ENCODE peak calls at places on chromosome 21, in five cellular contexts. One of them, this sample, is unnamed.
A peak's percentile ranks its signal among the peaks of the same experiment; 100 is the strongest.

GRCh38 chr21:38806153-38806941 is 618 bp downstream of the ETS2 start:
- DNase-seq in HT1080: no peak
- DNase-seq in activated naive CD8-positive, alpha-beta T cell treated with anti-CD3 and anti-CD28 coated beads for 36 hours: peak; percentile 56
- DNase-seq in left cardiac atrium: peak; percentile 57
- DNase-seq in DMS153: no peak
- DNase-seq in this sample: peak; percentile 47

GRCh38 chr21:45257673-45258341 is 29.9 kb downstream of the POFUT2 start:
- DNase-seq in activated naive CD8-positive, alpha-beta T cell treated with anti-CD3 and anti-CD28 coated beads for 36 hours: no peak
- DNase-seq in HT1080: no peak
- DNase-seq in DMS153: no peak
- DNase-seq in left cardiac atrium: no peak
- DNase-seq in this sample: no peak

GRCh38 chr21:17460094-17460493 is 52.7 kb upstream of the CXADR start:
- DNase-seq in activated naive CD8-positive, alpha-beta T cell treated with anti-CD3 and anti-CD28 coated beads for 36 hours: no peak
- DNase-seq in DMS153: no peak
- DNase-seq in left cardiac atrium: no peak
- DNase-seq in HT1080: no peak
- DNase-seq in this sample: no peak

GRCh38 chr21:21439761-21440160 is 441.6 kb downstream of the NCAM2 start:
- DNase-seq in HT1080: peak; percentile 2
- DNase-seq in left cardiac atrium: no peak
- DNase-seq in activated naive CD8-positive, alpha-beta T cell treated with anti-CD3 and anti-CD28 coated beads for 36 hours: no peak
- DNase-seq in DMS153: no peak
- DNase-seq in this sample: no peak

GRCh38 chr21:42027804-42028753 is 17.9 kb upstream of the ZBTB21 start:
- DNase-seq in left cardiac atrium: no peak
- DNase-seq in activated naive CD8-positive, alpha-beta T cell treated with anti-CD3 and anti-CD28 coated beads for 36 hours: no peak
- DNase-seq in HT1080: no peak
- DNase-seq in DMS153: no peak
- DNase-seq in this sample: no peak

GRCh38 chr21:31518580-31518979 is 140.9 kb upstream of the SOD1 start:
- DNase-seq in left cardiac atrium: no peak
- DNase-seq in activated naive CD8-positive, alpha-beta T cell treated with anti-CD3 and anti-CD28 coated beads for 36 hours: no peak
- DNase-seq in DMS153: no peak
- DNase-seq in HT1080: no peak
- DNase-seq in this sample: no peak

GRCh38 chr21:44253832-44254700 is 7.6 kb downstream of the DNMT3L start:
- DNase-seq in left cardiac atrium: no peak
- DNase-seq in activated naive CD8-positive, alpha-beta T cell treated with anti-CD3 and anti-CD28 coated beads for 36 hours: no peak
- DNase-seq in HT1080: no peak
- DNase-seq in DMS153: no peak
- DNase-seq in this sample: no peak

GRCh38 chr21:43467785-43468184 is 40.9 kb upstream of the SIK1 start:
- DNase-seq in DMS153: no peak
- DNase-seq in activated naive CD8-positive, alpha-beta T cell treated with anti-CD3 and anti-CD28 coated beads for 36 hours: no peak
- DNase-seq in HT1080: no peak
- DNase-seq in left cardiac atrium: no peak
- DNase-seq in this sample: no peak

GRCh38 chr21:36188081-36188681 is 31.6 kb downstream of the DOP1B start:
- DNase-seq in activated naive CD8-positive, alpha-beta T cell treated with anti-CD3 and anti-CD28 coated beads for 36 hours: no peak
- DNase-seq in DMS153: peak; percentile 85
- DNase-seq in left cardiac atrium: peak; percentile 30
- DNase-seq in HT1080: no peak
- DNase-seq in this sample: no peak

GRCh38 chr21:38474124-38474523 is 24.2 kb downstream of the ERG start:
- DNase-seq in activated naive CD8-positive, alpha-beta T cell treated with anti-CD3 and anti-CD28 coated beads for 36 hours: no peak
- DNase-seq in left cardiac atrium: no peak
- DNase-seq in DMS153: no peak
- DNase-seq in HT1080: no peak
- DNase-seq in this sample: no peak

GRCh38 chr21:31476551-31477120 is 132.6 kb upstream of the TIAM1 start:
- DNase-seq in DMS153: no peak
- DNase-seq in left cardiac atrium: no peak
- DNase-seq in activated naive CD8-positive, alpha-beta T cell treated with anti-CD3 and anti-CD28 coated beads for 36 hours: no peak
- DNase-seq in HT1080: no peak
- DNase-seq in this sample: no peak

GRCh38 chr21:14768042-14768441 is 221.9 kb upstream of the SAMSN1 start:
- DNase-seq in activated naive CD8-positive, alpha-beta T cell treated with anti-CD3 and anti-CD28 coated beads for 36 hours: no peak
- DNase-seq in HT1080: no peak
- DNase-seq in DMS153: no peak
- DNase-seq in left cardiac atrium: no peak
- DNase-seq in this sample: no peak

GRCh38 chr21:41809891-41810596 is 43.2 kb upstream of the RIPK4 start:
- DNase-seq in DMS153: no peak
- DNase-seq in activated naive CD8-positive, alpha-beta T cell treated with anti-CD3 and anti-CD28 coated beads for 36 hours: no peak
- DNase-seq in HT1080: no peak
- DNase-seq in left cardiac atrium: no peak
- DNase-seq in this sample: no peak

GRCh38 chr21:39444406-39445145 is 1.0 kb downstream of the LCA5L start:
- DNase-seq in activated naive CD8-positive, alpha-beta T cell treated with anti-CD3 and anti-CD28 coated beads for 36 hours: no peak
- DNase-seq in HT1080: no peak
- DNase-seq in left cardiac atrium: no peak
- DNase-seq in DMS153: no peak
- DNase-seq in this sample: no peak

GRCh38 chr21:27532081-27532480 is 565.2 kb upstream of the ADAMTS5 start:
- DNase-seq in left cardiac atrium: no peak
- DNase-seq in DMS153: no peak
- DNase-seq in HT1080: peak; percentile 15
- DNase-seq in activated naive CD8-positive, alpha-beta T cell treated with anti-CD3 and anti-CD28 coated beads for 36 hours: no peak
- DNase-seq in this sample: no peak

GRCh38 chr21:42406846-42407245 is 3.1 kb downstream of the UBASH3A start:
- DNase-seq in DMS153: no peak
- DNase-seq in HT1080: no peak
- DNase-seq in activated naive CD8-positive, alpha-beta T cell treated with anti-CD3 and anti-CD28 coated beads for 36 hours: no peak
- DNase-seq in left cardiac atrium: no peak
- DNase-seq in this sample: no peak

GRCh38 chr21:46000731-46001641 is 19.4 kb downstream of the COL6A1 start:
- DNase-seq in left cardiac atrium: peak; percentile 22
- DNase-seq in DMS153: no peak
- DNase-seq in activated naive CD8-positive, alpha-beta T cell treated with anti-CD3 and anti-CD28 coated beads for 36 hours: no peak
- DNase-seq in HT1080: no peak
- DNase-seq in this sample: peak; percentile 25

GRCh38 chr21:34886554-34887385 is 162.3 kb downstream of the RUNX1 start:
- DNase-seq in HT1080: no peak
- DNase-seq in activated naive CD8-positive, alpha-beta T cell treated with anti-CD3 and anti-CD28 coated beads for 36 hours: peak; percentile 42
- DNase-seq in DMS153: no peak
- DNase-seq in left cardiac atrium: peak; percentile 39
- DNase-seq in this sample: peak; percentile 46

GRCh38 chr21:29504751-29505321 is 206.1 kb downstream of the BACH1 start:
- DNase-seq in DMS153: no peak
- DNase-seq in HT1080: peak; percentile 40
- DNase-seq in activated naive CD8-positive, alpha-beta T cell treated with anti-CD3 and anti-CD28 coated beads for 36 hours: no peak
- DNase-seq in left cardiac atrium: no peak
- DNase-seq in this sample: no peak

GRCh38 chr21:43627527-43627926 is 31.8 kb downstream of the HSF2BP start:
- DNase-seq in HT1080: no peak
- DNase-seq in left cardiac atrium: no peak
- DNase-seq in DMS153: no peak
- DNase-seq in activated naive CD8-positive, alpha-beta T cell treated with anti-CD3 and anti-CD28 coated beads for 36 hours: no peak
- DNase-seq in this sample: no peak

GRCh38 chr21:16046625-16047340 is 317.0 kb downstream of the USP25 start:
- DNase-seq in HT1080: peak; percentile 61
- DNase-seq in activated naive CD8-positive, alpha-beta T cell treated with anti-CD3 and anti-CD28 coated beads for 36 hours: no peak
- DNase-seq in left cardiac atrium: no peak
- DNase-seq in DMS153: no peak
- DNase-seq in this sample: no peak

GRCh38 chr21:31988492-31989285 is 115.9 kb downstream of the HUNK start:
- DNase-seq in left cardiac atrium: no peak
- DNase-seq in HT1080: no peak
- DNase-seq in DMS153: no peak
- DNase-seq in activated naive CD8-positive, alpha-beta T cell treated with anti-CD3 and anti-CD28 coated beads for 36 hours: no peak
- DNase-seq in this sample: no peak

GRCh38 chr21:15272591-15272990 is 207.8 kb upstream of the NRIP1 start:
- DNase-seq in HT1080: no peak
- DNase-seq in DMS153: no peak
- DNase-seq in left cardiac atrium: no peak
- DNase-seq in activated naive CD8-positive, alpha-beta T cell treated with anti-CD3 and anti-CD28 coated beads for 36 hours: no peak
- DNase-seq in this sample: no peak

GRCh38 chr21:42754270-42754933 is 101.0 kb downstream of the PDE9A start:
- DNase-seq in HT1080: no peak
- DNase-seq in activated naive CD8-positive, alpha-beta T cell treated with anti-CD3 and anti-CD28 coated beads for 36 hours: no peak
- DNase-seq in DMS153: no peak
- DNase-seq in left cardiac atrium: no peak
- DNase-seq in this sample: no peak

GRCh38 chr21:18646114-18646513 is 242.5 kb upstream of the TMPRSS15 start:
- DNase-seq in activated naive CD8-positive, alpha-beta T cell treated with anti-CD3 and anti-CD28 coated beads for 36 hours: no peak
- DNase-seq in left cardiac atrium: no peak
- DNase-seq in HT1080: no peak
- DNase-seq in DMS153: no peak
- DNase-seq in this sample: no peak

GRCh38 chr21:42236014-42236413 is 17.1 kb downstream of the ABCG1 start:
- DNase-seq in left cardiac atrium: peak; percentile 56
- DNase-seq in DMS153: no peak
- DNase-seq in HT1080: no peak
- DNase-seq in activated naive CD8-positive, alpha-beta T cell treated with anti-CD3 and anti-CD28 coated beads for 36 hours: no peak
- DNase-seq in this sample: no peak

GRCh38 chr21:42684109-42684916 is 30.9 kb downstream of the PDE9A start:
- DNase-seq in HT1080: no peak
- DNase-seq in activated naive CD8-positive, alpha-beta T cell treated with anti-CD3 and anti-CD28 coated beads for 36 hours: peak; percentile 50
- DNase-seq in left cardiac atrium: no peak
- DNase-seq in DMS153: no peak
- DNase-seq in this sample: no peak

GRCh38 chr21:25717491-25718139 is 17.1 kb downstream of the ATP5PF start:
- DNase-seq in left cardiac atrium: no peak
- DNase-seq in DMS153: no peak
- DNase-seq in activated naive CD8-positive, alpha-beta T cell treated with anti-CD3 and anti-CD28 coated beads for 36 hours: no peak
- DNase-seq in HT1080: no peak
- DNase-seq in this sample: no peak

GRCh38 chr21:26624983-26625519 is 52.0 kb upstream of the CYYR1 start:
- DNase-seq in left cardiac atrium: peak; percentile 14
- DNase-seq in HT1080: no peak
- DNase-seq in activated naive CD8-positive, alpha-beta T cell treated with anti-CD3 and anti-CD28 coated beads for 36 hours: no peak
- DNase-seq in DMS153: no peak
- DNase-seq in this sample: no peak

This sample was measured in WTC11.